ENCODE peak calls at places on chromosomes 12 and 14, in ten cellular contexts. Z is psoas muscle; Y is AG04449; I is endothelial cell; X is cardiac fibroblast; W is neural progenitor cell; C is CD8-positive, alpha-beta T cell; N is gastrocnemius medialis; L is body of pancreas; R is astrocyte of the cerebellum. F is an unnamed sample.

GRCh38 chr12:7154901-7155470 is 24.8 kb downstream of the CLSTN3 start:
- DNase-seq in N (no peak), C (no peak), R (no peak), L (no peak), Y (no peak), I (no peak), W (no peak), Z (no peak), X (no peak), F (no peak)

GRCh38 chr12:115468087-115468510 is 784.1 kb upstream of the TBX3 start:
- DNase-seq in X (peak; percentile 31), I (no peak), Y (no peak), L (no peak), N (no peak), W (no peak), Z (no peak), R (no peak), C (no peak), F (no peak)

GRCh38 chr12:19683178-19683927 is 244.1 kb downstream of the AEBP2 start:
- DNase-seq in Y (peak; percentile 28), L (no peak), X (peak; percentile 72), N (no peak), R (no peak), I (no peak), W (no peak), Z (no peak), C (no peak), F (no peak)

GRCh38 chr14:21999400-21999799 is 325.8 kb upstream of the OR4E1 start:
- DNase-seq in Z (no peak), W (no peak), I (no peak), L (no peak), C (no peak), N (no peak), R (no peak), X (no peak), Y (no peak), F (no peak)

GRCh38 chr14:32728957-32729356 is 209.7 kb upstream of the NPAS3 start:
- DNase-seq in Y (no peak), X (peak; percentile 8), N (no peak), L (no peak), W (peak; percentile 17), R (no peak), C (no peak), I (no peak), Z (no peak), F (no peak)

GRCh38 chr12:100715976-100716657 is 78.5 kb upstream of the ANO4 start:
- DNase-seq in I (no peak), X (no peak), Z (no peak), C (no peak), Y (no peak), W (peak; percentile 23), L (no peak), N (no peak), R (no peak), F (no peak)

GRCh38 chr12:107351716-107352115 is 258.4 kb upstream of the CRY1 start:
- DNase-seq in L (no peak), C (no peak), W (no peak), Z (no peak), X (no peak), N (no peak), R (no peak), Y (no peak), I (no peak), F (no peak)

GRCh38 chr14:81506512-81506911 is 27.1 kb downstream of the SEL1L start:
- DNase-seq in Y (no peak), Z (no peak), N (no peak), R (no peak), W (no peak), I (no peak), X (no peak), C (no peak), L (no peak), F (no peak)

GRCh38 chr12:54330442-54330841 is 5.5 kb downstream of the COPZ1 start:
- DNase-seq in I (no peak), Y (no peak), W (no peak), L (no peak), C (no peak), N (no peak), R (no peak), X (no peak), Z (no peak), F (no peak)

DNA sequence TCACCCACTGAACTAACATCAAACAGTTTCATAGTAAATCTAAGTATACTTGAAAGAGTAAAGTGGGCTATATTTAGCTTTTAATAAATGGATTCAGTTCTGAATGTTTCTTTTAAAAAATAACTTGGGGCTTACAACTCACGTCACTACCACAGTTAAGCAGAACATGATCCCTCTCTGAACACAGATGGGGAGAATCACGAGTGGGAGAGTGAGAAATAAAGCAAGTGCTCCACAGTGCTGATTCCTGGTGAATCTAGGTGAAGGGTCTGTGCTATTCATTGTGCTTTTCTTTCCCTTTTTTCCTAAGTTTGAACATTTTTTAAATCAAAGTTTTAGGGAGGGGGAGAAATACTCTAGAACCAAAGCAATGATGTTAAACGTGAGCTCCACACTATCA is 251.2 kb downstream of the FOXN3 start:
- DNase-seq in W (no peak), C (no peak), Y (no peak), N (no peak), R (no peak), X (no peak), Z (no peak), I (no peak), L (no peak), F (no peak)
- TF ChIP-seq CTCF in W (no peak), C (no peak), Y (no peak), N (no peak), R (no peak), X (no peak), Z (no peak), I (no peak), L (no peak), F (no peak)

DNA sequence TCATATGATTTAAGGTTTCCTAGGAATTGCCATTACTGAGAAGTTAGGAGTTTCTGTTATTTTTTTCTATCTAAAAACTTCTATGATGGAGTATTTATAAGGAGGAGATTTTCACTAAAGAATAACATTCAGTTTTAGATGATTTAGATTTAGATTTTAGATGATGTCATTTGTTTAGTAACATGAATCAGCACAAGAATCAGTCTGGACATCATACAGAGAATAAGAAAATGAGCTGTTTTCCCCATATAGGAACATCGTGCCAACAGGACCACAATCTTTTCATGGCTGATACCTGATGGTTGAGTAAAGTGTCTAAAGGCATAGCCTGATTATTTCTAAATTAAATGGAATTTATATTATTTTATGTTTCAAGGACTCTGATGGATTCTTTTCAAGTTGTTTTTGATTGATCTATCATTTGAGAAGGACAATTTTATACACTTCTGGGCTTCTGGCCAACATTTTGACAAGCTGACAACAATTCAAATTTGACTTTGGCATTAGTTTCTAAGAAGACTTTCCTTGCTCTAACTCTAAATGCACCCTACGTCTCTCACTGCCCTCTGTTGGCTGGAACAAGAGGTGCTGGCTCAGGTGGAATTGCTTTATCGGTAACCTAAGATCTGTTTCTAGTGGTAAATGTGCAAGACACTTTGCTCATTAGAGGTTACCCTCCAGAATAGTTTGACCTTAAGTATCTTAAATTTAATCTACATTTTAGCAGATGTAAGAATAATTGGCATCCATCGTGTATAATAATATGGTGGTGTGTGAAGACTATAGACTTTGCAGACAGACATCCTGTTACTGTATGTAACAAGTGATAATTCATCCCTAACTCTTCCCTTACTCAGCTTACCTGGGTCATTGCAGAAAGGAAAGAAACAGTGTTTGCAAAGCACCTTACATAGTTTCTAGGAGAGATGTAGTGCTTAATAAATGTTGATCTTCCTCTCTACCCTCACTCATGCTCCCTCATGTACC is 42.8 kb upstream of the CPSF6 start:
- DNase-seq in X (peak; percentile 3), L (peak; percentile 6), R (no peak), I (no peak), C (no peak), Z (no peak), Y (no peak), W (no peak), N (no peak), F (no peak)
- TF ChIP-seq CTCF in X (peak; percentile 52), L (no peak), R (no peak), I (no peak), C (no peak), Z (peak; percentile 26), Y (peak; percentile 8), W (no peak), N (no peak), F (peak; percentile 37)

GRCh38 chr14:47044841-47045240 is 393.3 kb upstream of the RPL10L start:
- DNase-seq in I (peak; percentile 25), Y (no peak), L (no peak), R (no peak), C (no peak), Z (no peak), N (no peak), W (peak; percentile 58), X (no peak), F (no peak)
- TF ChIP-seq CTCF in I (no peak), Y (no peak), L (no peak), R (no peak), C (no peak), Z (no peak), N (no peak), W (peak; percentile 54), X (no peak), F (peak; percentile 79)

GRCh38 chr12:106138646-106139421 is at the start of gene NUAK1:
- DNase-seq in I (peak; percentile 90), X (peak; percentile 69), W (peak; percentile 90), Y (no peak), R (no peak), Z (peak; percentile 79), C (no peak), N (peak; percentile 53), L (peak; percentile 68), F (peak; percentile 29)

GRCh38 chr12:106138279-106138645 is 492 bp downstream of the NUAK1 start:
- DNase-seq in N (no peak), C (no peak), Y (no peak), W (no peak), R (no peak), I (no peak), L (no peak), Z (no peak), X (no peak), F (no peak)

GRCh38 chr12:106135781-106136180 is 3.0 kb downstream of the NUAK1 start:
- DNase-seq in C (no peak), L (no peak), R (no peak), I (no peak), X (peak; percentile 57), Y (no peak), W (peak; percentile 26), N (no peak), Z (no peak), F (no peak)

GRCh38 chr12:106136263-106136662 is 2.5 kb downstream of the NUAK1 start:
- DNase-seq in L (peak; percentile 82), C (peak; percentile 45), X (peak; percentile 90), W (peak; percentile 97), Y (peak; percentile 70), N (peak; percentile 80), Z (peak; percentile 88), R (peak; percentile 84), I (peak; percentile 85), F (peak; percentile 29)

DNA sequence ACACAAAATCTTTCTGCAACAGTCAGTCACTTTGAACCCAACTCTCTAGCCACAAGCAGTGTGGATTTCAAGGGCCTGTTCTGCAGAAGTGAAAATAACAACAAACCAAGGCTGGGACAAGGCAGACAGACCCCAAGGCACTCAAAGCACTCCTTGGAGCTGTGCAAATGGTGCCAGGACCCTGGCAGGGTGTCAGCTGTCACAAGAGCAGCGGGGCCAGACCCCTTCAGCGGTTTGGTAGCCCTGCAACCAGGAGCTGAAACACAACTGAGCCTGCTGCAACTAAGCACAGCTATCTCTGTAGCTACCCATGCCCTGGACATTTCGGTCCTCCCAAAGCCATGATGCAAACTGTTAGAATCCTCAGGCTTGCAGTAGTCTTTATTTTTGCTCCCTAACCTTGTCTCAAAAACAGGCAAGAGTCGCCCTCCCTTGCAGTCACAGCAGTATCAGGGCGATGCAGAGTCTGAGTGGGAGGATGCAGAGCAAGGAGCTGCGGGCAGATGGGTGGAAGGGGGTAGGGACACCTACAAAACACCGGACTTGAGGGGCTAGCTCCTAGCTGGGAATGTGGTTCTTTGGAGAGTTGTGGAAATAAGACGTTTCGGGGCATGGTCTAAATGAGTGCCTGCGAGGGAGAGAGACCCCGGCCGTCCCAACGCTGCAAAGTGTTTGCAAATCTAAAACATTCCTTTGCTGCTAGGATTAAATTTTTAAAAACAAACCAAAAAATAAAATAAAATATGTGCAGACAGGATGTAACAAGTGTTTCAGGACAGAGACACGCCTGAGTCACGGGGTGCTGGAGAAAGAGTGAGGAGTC is 1.1 kb downstream of the NUAK1 start:
- DNase-seq in Y (no peak), W (peak; percentile 24), I (peak; percentile 11), R (no peak), C (no peak), X (no peak), L (no peak), N (no peak), Z (no peak), F (no peak)
- TF ChIP-seq CTCF in Y (no peak), W (no peak), I (no peak), R (no peak), C (no peak), X (no peak), L (no peak), N (no peak), Z (no peak), F (no peak)

F was measured in D721Med.